ENCODE peak calls at places on chromosomes 2 and 18, in ten cellular contexts. W, K, M, C, V, G, F, I, J and U are unnamed samples.

GRCh38 chr2:55952415-55952814 is 28.8 kb upstream of the EFEMP1 start:
- DNase-seq in W (no peak), K (no peak), M (no peak), C (no peak), V (peak), G (no peak), F (no peak), I (no peak), J (peak), U (no peak)

GRCh38 chr2:68741238-68741637 is 6.6 kb downstream of the ARHGAP25 start:
- DNase-seq in W (no peak), K (no peak), M (no peak), C (no peak), V (peak), G (no peak), F (no peak), I (no peak), J (no peak), U (no peak)

GRCh38 chr2:192087398-192087958 is 107.3 kb downstream of the TMEFF2 start:
- DNase-seq in W (no peak), K (no peak), M (no peak), C (no peak), V (no peak), G (no peak), F (no peak), I (no peak), J (no peak), U (no peak)

GRCh38 chr2:69003731-69004130 is 9.2 kb upstream of the ANTXR1 start:
- DNase-seq in W (no peak), K (no peak), M (no peak), C (no peak), V (no peak), G (no peak), F (no peak), I (no peak), J (no peak), U (no peak)

GRCh38 chr2:207530160-207531023 is 630 bp downstream of the CREB1 start:
- DNase-seq in W (peak), K (peak), M (peak), C (peak), V (peak), G (peak), F (peak), I (peak), J (peak), U (no peak)

GRCh38 chr2:126722546-126722945 is 66.6 kb downstream of the GYPC start:
- DNase-seq in W (no peak), K (no peak), M (no peak), C (no peak), V (no peak), G (no peak), F (no peak), I (no peak), J (no peak), U (peak)

GRCh38 chr2:190744041-190744440 is 95.2 kb downstream of the NAB1 start:
- DNase-seq in W (no peak), K (no peak), M (no peak), C (no peak), V (no peak), G (no peak), F (no peak), I (no peak), J (no peak), U (no peak)

GRCh38 chr2:232771870-232772269 is 4.5 kb downstream of the KCNJ13 start:
- DNase-seq in W (no peak), K (no peak), M (no peak), C (no peak), V (no peak), G (no peak), F (no peak), I (no peak), J (no peak), U (no peak)

GRCh38 chr2:230758566-230759480 is 46.2 kb downstream of the CAB39 start:
- DNase-seq in W (no peak), K (no peak), M (no peak), C (no peak), V (no peak), G (no peak), F (no peak), I (no peak), J (peak), U (no peak)

GRCh38 chr18:71020342-71021096 is 731.7 kb downstream of the SOCS6 start:
- DNase-seq in W (no peak), K (no peak), M (no peak), C (no peak), V (no peak), G (no peak), F (no peak), I (no peak), J (peak), U (no peak)

GRCh38 chr2:1132328-1132964 is 181.8 kb downstream of the SNTG2 start:
- DNase-seq in W (no peak), K (no peak), M (no peak), C (no peak), V (no peak), G (no peak), F (no peak), I (no peak), J (no peak), U (no peak)

GRCh38 chr2:134231965-134232340 is 21.9 kb upstream of the MGAT5 start:
- DNase-seq in W (no peak), K (no peak), M (no peak), C (no peak), V (no peak), G (no peak), F (no peak), I (no peak), J (peak), U (no peak)

GRCh38 chr2:231397011-231397927 is 1.8 kb downstream of the B3GNT7 start:
- DNase-seq in W (no peak), K (no peak), M (no peak), C (no peak), V (no peak), G (no peak), F (no peak), I (no peak), J (no peak), U (no peak)

GRCh38 chr2:65991332-65991731 is 443.6 kb upstream of the MEIS1 start:
- DNase-seq in W (no peak), K (no peak), M (no peak), C (no peak), V (no peak), G (no peak), F (no peak), I (no peak), J (no peak), U (no peak)

GRCh38 chr2:14304326-14304725 is 328.2 kb upstream of the LRATD1 start:
- DNase-seq in W (no peak), K (no peak), M (no peak), C (no peak), V (no peak), G (no peak), F (no peak), I (no peak), J (no peak), U (no peak)

GRCh38 chr2:112910219-112910618 is 746 bp upstream of the IL37 start:
- DNase-seq in W (no peak), K (no peak), M (no peak), C (no peak), V (no peak), G (no peak), F (no peak), I (no peak), J (no peak), U (no peak)

GRCh38 chr18:79018911-79019310 is 39.3 kb downstream of the SALL3 start:
- DNase-seq in W (no peak), K (no peak), M (no peak), C (no peak), V (no peak), G (no peak), F (no peak), I (no peak), J (no peak), U (no peak)

GRCh38 chr2:105396254-105397024 is 2.4 kb downstream of the FHL2 start:
- DNase-seq in W (no peak), K (no peak), M (no peak), C (peak), V (no peak), G (peak), F (no peak), I (no peak), J (peak), U (peak)

GRCh38 chr2:225017713-225018112 is 24.6 kb downstream of the DOCK10 start:
- DNase-seq in W (no peak), K (no peak), M (no peak), C (no peak), V (no peak), G (no peak), F (no peak), I (no peak), J (no peak), U (no peak)

GRCh38 chr18:23163786-23164583 is 28.7 kb downstream of the CABLES1 start:
- DNase-seq in W (no peak), K (no peak), M (no peak), C (no peak), V (no peak), G (no peak), F (no peak), I (no peak), J (no peak), U (no peak)

GRCh38 chr18:69885841-69886531 is 61.7 kb downstream of the CD226 start:
- DNase-seq in W (no peak), K (no peak), M (no peak), C (no peak), V (no peak), G (no peak), F (no peak), I (peak), J (no peak), U (no peak)

GRCh38 chr18:12317664-12318333 is 9.8 kb downstream of the TUBB6 start:
- DNase-seq in W (no peak), K (no peak), M (no peak), C (no peak), V (peak), G (no peak), F (no peak), I (no peak), J (peak), U (no peak)

GRCh38 chr2:89850481-89850880 is 1159.0 kb downstream of the RPIA start:
- DNase-seq in W (peak), K (no peak), M (no peak), C (no peak), V (no peak), G (no peak), F (no peak), I (no peak), J (no peak), U (no peak)

GRCh38 chr2:121075641-121076500 is 209.1 kb downstream of the TFCP2L1 start:
- DNase-seq in W (no peak), K (no peak), M (no peak), C (no peak), V (no peak), G (peak), F (no peak), I (no peak), J (no peak), U (no peak)

GRCh38 chr2:198314559-198315153 is 510.3 kb downstream of the PLCL1 start:
- DNase-seq in W (no peak), K (no peak), M (no peak), C (no peak), V (peak), G (no peak), F (no peak), I (no peak), J (peak), U (no peak)

GRCh38 chr2:195094330-195094729 is 562.7 kb upstream of the SLC39A10 start:
- DNase-seq in W (no peak), K (no peak), M (no peak), C (no peak), V (no peak), G (no peak), F (no peak), I (no peak), J (peak), U (no peak)

GRCh38 chr2:20443276-20443920 is 3.5 kb upstream of the RHOB start:
- DNase-seq in W (no peak), K (peak), M (no peak), C (no peak), V (peak), G (no peak), F (no peak), I (no peak), J (peak), U (no peak)

GRCh38 chr18:80167331-80167730 is 58.3 kb downstream of the ADNP2 start:
- DNase-seq in W (no peak), K (no peak), M (no peak), C (no peak), V (no peak), G (no peak), F (no peak), I (no peak), J (no peak), U (no peak)

GRCh38 chr2:230827774-230828271 is 36.9 kb upstream of the ITM2C start:
- DNase-seq in W (no peak), K (no peak), M (no peak), C (no peak), V (no peak), G (no peak), F (no peak), I (no peak), J (no peak), U (no peak)

GRCh38 chr2:173999272-173999671 is 34.1 kb upstream of the SP3 start:
- DNase-seq in W (no peak), K (peak), M (no peak), C (no peak), V (no peak), G (no peak), F (no peak), I (no peak), J (no peak), U (no peak)

GRCh38 chr2:64463784-64464183 is 9.8 kb downstream of the LGALSL start:
- DNase-seq in W (no peak), K (no peak), M (no peak), C (peak), V (no peak), G (no peak), F (no peak), I (no peak), J (peak), U (no peak)

GRCh38 chr2:148554459-148555247 is 89.9 kb upstream of the EPC2 start:
- DNase-seq in W (no peak), K (no peak), M (no peak), C (no peak), V (no peak), G (no peak), F (no peak), I (no peak), J (no peak), U (no peak)

GRCh38 chr18:27956001-27956400 is 220.9 kb downstream of the CDH2 start:
- DNase-seq in W (no peak), K (no peak), M (no peak), C (no peak), V (no peak), G (no peak), F (no peak), I (no peak), J (no peak), U (no peak)

GRCh38 chr2:118169359-118170005 is 81.2 kb downstream of the INSIG2 start:
- DNase-seq in W (no peak), K (no peak), M (peak), C (peak), V (no peak), G (no peak), F (no peak), I (no peak), J (no peak), U (no peak)
- TF ChIP-seq CTCF in W (no peak), K (no peak), M (no peak), C (no peak), V (no peak), G (no peak), F (no peak), I (no peak), J (no peak), U (no peak)

DNA sequence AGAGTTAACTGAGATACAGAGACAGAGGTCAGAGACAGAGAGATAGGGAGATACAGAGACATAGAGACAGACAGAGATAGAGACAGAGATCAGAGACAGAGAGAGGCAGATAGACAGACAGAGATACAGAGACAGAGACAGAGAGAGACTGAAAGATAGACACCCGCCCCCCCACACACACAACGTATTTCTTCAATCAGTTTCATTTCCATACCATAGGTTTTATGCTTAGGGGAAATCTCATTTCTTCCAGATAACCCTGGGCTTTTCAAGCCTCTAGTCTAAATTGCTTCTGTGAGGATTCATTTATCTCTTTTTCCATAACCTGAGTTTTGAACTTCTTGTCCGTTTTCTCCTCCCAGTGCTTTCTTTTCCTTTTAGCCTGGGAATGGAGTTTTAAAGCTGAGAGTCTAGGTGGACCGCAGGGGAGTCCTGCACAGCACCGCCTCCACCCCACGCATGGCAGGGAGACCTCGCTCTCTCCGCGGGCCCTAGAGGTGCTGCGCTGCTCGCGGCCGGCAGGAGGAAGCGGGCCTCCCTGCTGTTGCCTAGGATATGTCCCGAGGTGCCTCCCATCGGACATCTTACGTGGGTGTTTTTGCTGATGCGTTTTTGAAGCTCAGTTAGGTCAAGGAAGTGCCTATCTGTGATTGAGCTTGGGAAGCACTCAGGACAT is 94.7 kb downstream of the CD8B2 start:
- DNase-seq in W (no peak), K (peak), M (peak), C (peak), V (peak), G (peak), F (no peak), I (peak), J (peak), U (no peak)
- TF ChIP-seq CTCF in W (no peak), K (no peak), M (no peak), C (no peak), V (no peak), G (no peak), F (no peak), I (no peak), J (peak), U (no peak)

GRCh38 chr2:203019142-203019541 is 4.5 kb downstream of the NBEAL1 start:
- DNase-seq in W (no peak), K (no peak), M (no peak), C (no peak), V (no peak), G (no peak), F (no peak), I (no peak), J (no peak), U (no peak)
- TF ChIP-seq CTCF in W (peak), K (peak), M (no peak), C (no peak), V (peak), G (no peak), F (no peak), I (no peak), J (no peak), U (peak)

GRCh38 chr2:111618953-111619902 is 264.8 kb downstream of the ANAPC1 start:
- DNase-seq in W (no peak), K (no peak), M (no peak), C (no peak), V (peak), G (no peak), F (no peak), I (no peak), J (peak), U (no peak)
- TF ChIP-seq CTCF in W (peak), K (no peak), M (no peak), C (peak), V (peak), G (peak), F (no peak), I (peak), J (peak), U (no peak)

GRCh38 chr2:74100254-74101216 is 47.2 kb downstream of the BOLA3 start:
- DNase-seq in W (no peak), K (no peak), M (no peak), C (no peak), V (no peak), G (no peak), F (no peak), I (no peak), J (no peak), U (peak)
- TF ChIP-seq CTCF in W (no peak), K (no peak), M (no peak), C (no peak), V (no peak), G (no peak), F (no peak), I (no peak), J (no peak), U (no peak)

GRCh38 chr2:8681786-8682692 is at the start of gene ID2:
- DNase-seq in W (peak), K (peak), M (peak), C (peak), V (peak), G (peak), F (peak), I (peak), J (peak), U (peak)
- TF ChIP-seq CTCF in W (peak), K (no peak), M (no peak), C (no peak), V (no peak), G (no peak), F (no peak), I (peak), J (peak), U (no peak)

GRCh38 chr2:237865623-237866041 is 6.2 kb downstream of the RAMP1 start:
- DNase-seq in W (no peak), K (no peak), M (no peak), C (no peak), V (no peak), G (no peak), F (no peak), I (no peak), J (no peak), U (peak)
- TF ChIP-seq CTCF in W (peak), K (no peak), M (no peak), C (no peak), V (peak), G (no peak), F (no peak), I (no peak), J (peak), U (peak)

GRCh38 chr2:67626076-67626475 is 228.9 kb downstream of the ETAA1 start:
- DNase-seq in W (no peak), K (no peak), M (no peak), C (no peak), V (no peak), G (no peak), F (no peak), I (no peak), J (no peak), U (no peak)
- TF ChIP-seq CTCF in W (no peak), K (no peak), M (no peak), C (no peak), V (no peak), G (no peak), F (no peak), I (no peak), J (no peak), U (no peak)

DNA sequence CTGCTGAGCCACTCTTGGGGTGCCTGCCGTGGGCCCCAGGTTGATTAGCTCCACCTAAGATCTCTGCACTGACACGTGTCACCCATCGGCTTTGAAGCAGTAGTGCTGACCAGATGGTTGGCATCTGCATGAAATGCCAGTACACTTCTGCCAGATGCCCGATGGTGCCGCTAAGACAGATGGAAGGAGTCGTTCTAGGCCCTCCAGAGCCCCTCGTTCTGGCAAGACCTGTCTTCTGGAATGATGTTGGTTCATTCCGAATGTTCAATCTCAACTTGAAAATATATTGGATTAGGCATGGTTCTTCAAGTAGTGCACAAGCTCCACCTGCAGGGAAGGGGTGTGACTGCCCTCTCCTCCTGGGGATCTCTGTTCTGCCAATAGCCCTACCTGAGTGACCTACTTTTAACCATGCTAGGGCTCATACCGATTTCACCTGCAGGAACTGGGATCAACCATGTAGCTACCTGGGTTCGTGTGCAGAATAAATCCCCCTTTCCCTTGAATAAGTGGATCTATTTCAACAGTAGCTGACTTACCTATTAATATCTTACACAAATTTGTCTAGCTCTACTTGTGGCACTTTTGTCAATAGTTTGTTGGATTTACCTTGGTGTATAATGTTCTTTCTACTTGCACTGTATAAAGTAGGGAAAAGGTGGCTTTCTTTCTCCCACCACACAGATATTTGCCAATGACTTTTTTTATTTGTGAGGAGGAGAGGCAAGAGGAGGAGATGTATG is 342.6 kb downstream of the CTNNA2 start:
- DNase-seq in W (no peak), K (peak), M (no peak), C (no peak), V (no peak), G (peak), F (peak), I (no peak), J (no peak), U (no peak)
- TF ChIP-seq CTCF in W (peak), K (peak), M (no peak), C (no peak), V (no peak), G (peak), F (peak), I (no peak), J (no peak), U (peak)